ENCODE peak calls at places on chromosomes 2 and 18, in six cellular contexts. One of them, this sample, is unnamed.

GRCh38 chr2:142180820-142181533 is 50.2 kb upstream of the LRP1B start:
- DNase-seq in adrenal gland: peak; percentile 51
- DNase-seq in CD8-positive, alpha-beta T cell: no peak
- DNase-seq in HL-60: no peak
- DNase-seq in SK-N-SH: no peak
- DNase-seq in GM23338: peak; percentile 87
- DNase-seq in this sample: no peak

GRCh38 chr2:221377597-221377996 is 194.5 kb downstream of the EPHA4 start:
- DNase-seq in adrenal gland: no peak
- DNase-seq in CD8-positive, alpha-beta T cell: no peak
- DNase-seq in HL-60: no peak
- DNase-seq in SK-N-SH: no peak
- DNase-seq in GM23338: no peak
- DNase-seq in this sample: no peak

GRCh38 chr2:51032748-51033355 is 920 bp upstream of the NRXN1 start:
- DNase-seq in adrenal gland: no peak
- DNase-seq in CD8-positive, alpha-beta T cell: no peak
- DNase-seq in HL-60: no peak
- DNase-seq in SK-N-SH: no peak
- DNase-seq in GM23338: peak; percentile 42
- DNase-seq in this sample: no peak

GRCh38 chr2:138712212-138712979 is 67.8 kb downstream of the NXPH2 start:
- DNase-seq in adrenal gland: no peak
- DNase-seq in CD8-positive, alpha-beta T cell: no peak
- DNase-seq in HL-60: no peak
- DNase-seq in SK-N-SH: no peak
- DNase-seq in GM23338: no peak
- DNase-seq in this sample: no peak

GRCh38 chr2:137178955-137179377 is 413.6 kb downstream of the THSD7B start:
- DNase-seq in adrenal gland: no peak
- DNase-seq in CD8-positive, alpha-beta T cell: no peak
- DNase-seq in HL-60: peak; percentile 86
- DNase-seq in SK-N-SH: no peak
- DNase-seq in GM23338: no peak
- DNase-seq in this sample: no peak

GRCh38 chr2:218782529-218782845 is 540 bp downstream of the CYP27A1 start:
- DNase-seq in adrenal gland: no peak
- DNase-seq in CD8-positive, alpha-beta T cell: no peak
- DNase-seq in HL-60: no peak
- DNase-seq in SK-N-SH: no peak
- DNase-seq in GM23338: peak; percentile 25
- DNase-seq in this sample: no peak

GRCh38 chr18:6835345-6835744 is 105.8 kb downstream of the ARHGAP28 start:
- DNase-seq in adrenal gland: no peak
- DNase-seq in CD8-positive, alpha-beta T cell: no peak
- DNase-seq in HL-60: no peak
- DNase-seq in SK-N-SH: no peak
- DNase-seq in GM23338: no peak
- DNase-seq in this sample: no peak

GRCh38 chr2:201630577-201630976 is 12.7 kb downstream of the TMEM237 start:
- DNase-seq in adrenal gland: no peak
- DNase-seq in CD8-positive, alpha-beta T cell: no peak
- DNase-seq in HL-60: no peak
- DNase-seq in SK-N-SH: no peak
- DNase-seq in GM23338: no peak
- DNase-seq in this sample: no peak

GRCh38 chr2:230861564-230862255 is 3.0 kb upstream of the ITM2C start:
- DNase-seq in adrenal gland: no peak
- DNase-seq in CD8-positive, alpha-beta T cell: no peak
- DNase-seq in HL-60: no peak
- DNase-seq in SK-N-SH: no peak
- DNase-seq in GM23338: peak; percentile 84
- DNase-seq in this sample: no peak

GRCh38 chr2:67650292-67651133 is 253.4 kb downstream of the ETAA1 start:
- DNase-seq in adrenal gland: peak; percentile 96
- DNase-seq in CD8-positive, alpha-beta T cell: no peak
- DNase-seq in HL-60: peak; percentile 11
- DNase-seq in SK-N-SH: peak; percentile 67
- DNase-seq in GM23338: peak; percentile 90
- DNase-seq in this sample: peak; percentile 81

GRCh38 chr2:140502951-140503630 is 1627.7 kb downstream of the LRP1B start:
- DNase-seq in adrenal gland: no peak
- DNase-seq in CD8-positive, alpha-beta T cell: no peak
- DNase-seq in HL-60: no peak
- DNase-seq in SK-N-SH: no peak
- DNase-seq in GM23338: no peak
- DNase-seq in this sample: no peak

GRCh38 chr18:7784171-7784570 is 217.1 kb downstream of the PTPRM start:
- DNase-seq in adrenal gland: no peak
- DNase-seq in CD8-positive, alpha-beta T cell: no peak
- DNase-seq in HL-60: no peak
- DNase-seq in SK-N-SH: no peak
- DNase-seq in GM23338: peak; percentile 70
- DNase-seq in this sample: no peak

GRCh38 chr2:130894326-130894942 is 57.7 kb downstream of the ARHGEF4 start:
- DNase-seq in adrenal gland: no peak
- DNase-seq in CD8-positive, alpha-beta T cell: no peak
- DNase-seq in HL-60: no peak
- DNase-seq in SK-N-SH: no peak
- DNase-seq in GM23338: no peak
- DNase-seq in this sample: no peak

GRCh38 chr2:233676046-233676445 is 4.3 kb downstream of the UGT1A9 start:
- DNase-seq in adrenal gland: no peak
- DNase-seq in CD8-positive, alpha-beta T cell: no peak
- DNase-seq in HL-60: no peak
- DNase-seq in SK-N-SH: no peak
- DNase-seq in GM23338: no peak
- DNase-seq in this sample: no peak

GRCh38 chr2:116537811-116538210 is 1276.7 kb upstream of the DDX18 start:
- DNase-seq in adrenal gland: no peak
- DNase-seq in CD8-positive, alpha-beta T cell: no peak
- DNase-seq in HL-60: no peak
- DNase-seq in SK-N-SH: no peak
- DNase-seq in GM23338: no peak
- DNase-seq in this sample: no peak

GRCh38 chr2:55159037-55159651 is 72.9 kb downstream of the CLHC1 start:
- DNase-seq in adrenal gland: peak; percentile 78
- DNase-seq in CD8-positive, alpha-beta T cell: no peak
- DNase-seq in HL-60: no peak
- DNase-seq in SK-N-SH: no peak
- DNase-seq in GM23338: no peak
- DNase-seq in this sample: peak; percentile 68

GRCh38 chr18:9850297-9850696 is 35.5 kb upstream of the TXNDC2 start:
- DNase-seq in adrenal gland: no peak
- DNase-seq in CD8-positive, alpha-beta T cell: no peak
- DNase-seq in HL-60: no peak
- DNase-seq in SK-N-SH: no peak
- DNase-seq in GM23338: no peak
- DNase-seq in this sample: no peak

GRCh38 chr2:133734699-133735098 is 166.4 kb upstream of the NCKAP5 start:
- DNase-seq in adrenal gland: no peak
- DNase-seq in CD8-positive, alpha-beta T cell: no peak
- DNase-seq in HL-60: no peak
- DNase-seq in SK-N-SH: no peak
- DNase-seq in GM23338: no peak
- DNase-seq in this sample: no peak

GRCh38 chr2:12587729-12588522 is 128.8 kb upstream of the TRIB2 start:
- DNase-seq in adrenal gland: peak; percentile 85
- DNase-seq in CD8-positive, alpha-beta T cell: no peak
- DNase-seq in HL-60: peak; percentile 86
- DNase-seq in SK-N-SH: no peak
- DNase-seq in GM23338: no peak
- DNase-seq in this sample: peak; percentile 33

GRCh38 chr2:1986598-1986997 is 242.3 kb upstream of the PXDN start:
- DNase-seq in adrenal gland: no peak
- DNase-seq in CD8-positive, alpha-beta T cell: no peak
- DNase-seq in HL-60: no peak
- DNase-seq in SK-N-SH: no peak
- DNase-seq in GM23338: no peak
- DNase-seq in this sample: no peak

GRCh38 chr2:204705243-204705971 is 160.1 kb downstream of the PARD3B start:
- DNase-seq in adrenal gland: no peak
- DNase-seq in CD8-positive, alpha-beta T cell: no peak
- DNase-seq in HL-60: no peak
- DNase-seq in SK-N-SH: no peak
- DNase-seq in GM23338: no peak
- DNase-seq in this sample: no peak

GRCh38 chr2:121638333-121638732 is 10.9 kb downstream of the CLASP1 start:
- DNase-seq in adrenal gland: no peak
- DNase-seq in CD8-positive, alpha-beta T cell: no peak
- DNase-seq in HL-60: peak; percentile 45
- DNase-seq in SK-N-SH: no peak
- DNase-seq in GM23338: no peak
- DNase-seq in this sample: no peak

GRCh38 chr18:25497395-25497794 is 145.4 kb upstream of the ZNF521 start:
- DNase-seq in adrenal gland: no peak
- DNase-seq in CD8-positive, alpha-beta T cell: no peak
- DNase-seq in HL-60: no peak
- DNase-seq in SK-N-SH: no peak
- DNase-seq in GM23338: no peak
- DNase-seq in this sample: no peak

GRCh38 chr2:953975-954686 is 3.5 kb downstream of the SNTG2 start:
- DNase-seq in adrenal gland: peak; percentile 27
- DNase-seq in CD8-positive, alpha-beta T cell: no peak
- DNase-seq in HL-60: no peak
- DNase-seq in SK-N-SH: peak; percentile 71
- DNase-seq in GM23338: no peak
- DNase-seq in this sample: no peak

GRCh38 chr2:217953531-217953932 is 49.3 kb downstream of the TNS1 start:
- DNase-seq in adrenal gland: no peak
- DNase-seq in CD8-positive, alpha-beta T cell: no peak
- DNase-seq in HL-60: no peak
- DNase-seq in SK-N-SH: no peak
- DNase-seq in GM23338: no peak
- DNase-seq in this sample: no peak

GRCh38 chr2:68594674-68595492 is 48.5 kb upstream of the PROKR1 start:
- DNase-seq in adrenal gland: peak; percentile 82
- DNase-seq in CD8-positive, alpha-beta T cell: peak; percentile 47
- DNase-seq in HL-60: peak; percentile 5
- DNase-seq in SK-N-SH: peak; percentile 48
- DNase-seq in GM23338: peak; percentile 72
- DNase-seq in this sample: no peak

GRCh38 chr2:155810411-155810810 is 522.1 kb downstream of the NR4A2 start:
- DNase-seq in adrenal gland: no peak
- DNase-seq in CD8-positive, alpha-beta T cell: no peak
- DNase-seq in HL-60: no peak
- DNase-seq in SK-N-SH: no peak
- DNase-seq in GM23338: no peak
- DNase-seq in this sample: no peak
- TF ChIP-seq CTCF in adrenal gland: no peak
- TF ChIP-seq CTCF in CD8-positive, alpha-beta T cell: no peak
- TF ChIP-seq CTCF in HL-60: no peak
- TF ChIP-seq CTCF in SK-N-SH: no peak
- TF ChIP-seq CTCF in GM23338: no peak
- TF ChIP-seq CTCF in this sample: no peak

GRCh38 chr2:143545059-143545458 is 415.8 kb downstream of the ARHGAP15 start:
- DNase-seq in adrenal gland: no peak
- DNase-seq in CD8-positive, alpha-beta T cell: no peak
- DNase-seq in HL-60: no peak
- DNase-seq in SK-N-SH: peak; percentile 34
- DNase-seq in GM23338: no peak
- DNase-seq in this sample: no peak
- H3K4me3 ChIP-seq in adrenal gland: no peak overlapping the region
- H3K4me3 ChIP-seq in CD8-positive, alpha-beta T cell: no peak overlapping the region
- H3K4me3 ChIP-seq in HL-60: no peak overlapping the region
- H3K4me3 ChIP-seq in SK-N-SH: no peak overlapping the region
- H3K4me3 ChIP-seq in GM23338: no peak overlapping the region
- H3K4me3 ChIP-seq in this sample: no peak overlapping the region

GRCh38 chr2:26300234-26300641 is 45.7 kb upstream of the SELENOI start:
- DNase-seq in adrenal gland: peak; percentile 64
- DNase-seq in CD8-positive, alpha-beta T cell: no peak
- DNase-seq in HL-60: no peak
- DNase-seq in SK-N-SH: no peak
- DNase-seq in GM23338: no peak
- DNase-seq in this sample: no peak

GRCh38 chr2:26298638-26299393 is 47.1 kb upstream of the SELENOI start:
- DNase-seq in adrenal gland: peak; percentile 78
- DNase-seq in CD8-positive, alpha-beta T cell: peak; percentile 52
- DNase-seq in HL-60: no peak
- DNase-seq in SK-N-SH: no peak
- DNase-seq in GM23338: peak; percentile 47
- DNase-seq in this sample: peak; percentile 67

GRCh38 chr2:26305575-26305974 is 40.4 kb upstream of the SELENOI start:
- DNase-seq in adrenal gland: no peak
- DNase-seq in CD8-positive, alpha-beta T cell: no peak
- DNase-seq in HL-60: no peak
- DNase-seq in SK-N-SH: no peak
- DNase-seq in GM23338: no peak
- DNase-seq in this sample: no peak

GRCh38 chr2:26299488-26300092 is 46.4 kb upstream of the SELENOI start:
- DNase-seq in adrenal gland: peak; percentile 61
- DNase-seq in CD8-positive, alpha-beta T cell: peak; percentile 27
- DNase-seq in HL-60: no peak
- DNase-seq in SK-N-SH: no peak
- DNase-seq in GM23338: peak; percentile 96
- DNase-seq in this sample: no peak

DNA sequence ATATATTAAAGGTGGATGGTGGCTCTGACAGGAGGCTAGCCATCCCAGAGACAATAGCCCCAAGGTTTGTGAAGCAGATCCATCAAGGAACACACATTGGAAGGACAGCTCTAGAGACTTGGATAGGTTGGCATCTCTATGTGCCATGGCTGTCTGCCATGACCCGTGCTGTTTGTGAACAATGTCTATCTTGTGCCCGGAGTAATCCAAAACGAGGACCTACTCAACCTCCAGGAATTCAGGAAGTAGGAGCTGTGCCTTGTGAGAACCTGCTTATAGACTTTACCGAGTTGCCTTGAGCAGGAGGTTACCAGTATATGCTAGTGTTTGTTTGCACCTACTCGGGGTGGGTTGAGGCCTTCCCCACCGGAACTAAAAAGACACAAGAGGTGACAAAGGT is 43.1 kb upstream of the SELENOI start:
- DNase-seq in adrenal gland: no peak
- DNase-seq in CD8-positive, alpha-beta T cell: no peak
- DNase-seq in HL-60: no peak
- DNase-seq in SK-N-SH: no peak
- DNase-seq in GM23338: no peak
- DNase-seq in this sample: peak; percentile 35
- H3K27ac ChIP-seq in adrenal gland: no peak overlapping the region
- H3K27ac ChIP-seq in CD8-positive, alpha-beta T cell: no peak overlapping the region
- H3K27ac ChIP-seq in HL-60: no peak overlapping the region
- H3K27ac ChIP-seq in SK-N-SH: no peak overlapping the region
- H3K27ac ChIP-seq in GM23338: no peak overlapping the region
- H3K27ac ChIP-seq in this sample: no peak overlapping the region

DNA sequence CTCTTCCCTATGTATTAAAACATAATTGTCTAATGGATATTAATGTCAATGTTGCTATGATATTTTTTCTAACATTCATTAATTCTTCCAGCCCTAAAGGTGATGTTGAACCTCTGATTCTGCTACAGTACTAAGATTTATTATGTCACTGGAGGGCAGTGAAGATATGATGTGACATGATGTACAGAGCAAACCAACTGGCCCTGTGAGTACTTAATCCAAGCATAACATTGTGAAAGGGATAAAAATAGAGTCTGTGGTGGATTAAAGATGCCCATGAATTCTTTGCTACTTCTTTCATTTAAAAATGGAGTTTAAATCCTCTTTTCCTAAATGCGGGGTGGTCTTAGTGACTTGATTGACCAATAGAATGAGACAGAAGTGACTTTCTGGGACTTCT is 51.8 kb downstream of the IL1R2 start:
- DNase-seq in adrenal gland: no peak
- DNase-seq in CD8-positive, alpha-beta T cell: no peak
- DNase-seq in HL-60: no peak
- DNase-seq in SK-N-SH: no peak
- DNase-seq in GM23338: no peak
- DNase-seq in this sample: no peak
- TF ChIP-seq CTCF in adrenal gland: no peak
- TF ChIP-seq CTCF in CD8-positive, alpha-beta T cell: no peak
- TF ChIP-seq CTCF in HL-60: no peak
- TF ChIP-seq CTCF in SK-N-SH: no peak
- TF ChIP-seq CTCF in GM23338: no peak
- TF ChIP-seq CTCF in this sample: no peak